ENCODE peak calls at places on chromosomes 11 and 22, in ten cellular contexts. D is pancreas; F is GM13977; Z is glutamatergic neuron; G is psoas muscle; B is nephron progenitor cell; N is GM12865; U is neural crest cell; H is lung; M is activated CD8-positive, alpha-beta T cell treated with anti-CD3 and anti-CD28 coated beads for 36 hours. X is an unnamed sample.

GRCh38 chr11:60609632-60610031 is 89.8 kb upstream of the MS4A8 start:
- DNase-seq in D (no peak), F (no peak), Z (no peak), G (no peak), B (no peak), N (peak; percentile 36), U (no peak), H (no peak), M (no peak), X (no peak)

GRCh38 chr11:66082936-66083698 is 13.0 kb downstream of the PACS1 start:
- DNase-seq in D (peak; percentile 48), F (no peak), Z (no peak), G (no peak), B (no peak), N (no peak), U (no peak), H (no peak), M (no peak), X (no peak)

GRCh38 chr22:38304526-38304925 is 12.7 kb downstream of the CSNK1E start:
- DNase-seq in D (no peak), F (no peak), Z (peak; percentile 59), G (peak; percentile 48), B (peak; percentile 21), N (no peak), U (no peak), H (no peak), M (no peak), X (no peak)

GRCh38 chr11:134404485-134405341 is 7.3 kb downstream of the B3GAT1 start:
- DNase-seq in D (no peak), F (no peak), Z (no peak), G (no peak), B (no peak), N (no peak), U (no peak), H (no peak), M (no peak), X (no peak)

GRCh38 chr11:104254347-104254746 is 90.4 kb upstream of the PDGFD start:
- DNase-seq in D (peak; percentile 39), F (peak; percentile 8), Z (peak; percentile 68), G (peak; percentile 11), B (peak; percentile 50), N (peak; percentile 58), U (peak; percentile 39), H (no peak), M (peak; percentile 44), X (peak; percentile 77)

GRCh38 chr22:19891350-19892248 is 36.9 kb upstream of the GNB1L start:
- DNase-seq in D (no peak), F (peak; percentile 92), Z (no peak), G (no peak), B (no peak), N (peak; percentile 58), U (no peak), H (no peak), M (peak; percentile 96), X (peak; percentile 65)

GRCh38 chr11:20131744-20132666 is 28.3 kb downstream of the DBX1 start:
- DNase-seq in D (peak; percentile 66), F (peak; percentile 46), Z (peak; percentile 79), G (peak; percentile 43), B (peak; percentile 72), N (peak; percentile 43), U (peak; percentile 67), H (peak; percentile 58), M (peak; percentile 63), X (peak; percentile 67)

GRCh38 chr11:124676386-124676785 is 2.7 kb downstream of the SPA17 start:
- DNase-seq in D (no peak), F (no peak), Z (no peak), G (no peak), B (no peak), N (no peak), U (no peak), H (peak; percentile 58), M (no peak), X (no peak)

GRCh38 chr11:67670316-67671210 is 3.9 kb downstream of the ALDH3B2 start:
- DNase-seq in D (no peak), F (no peak), Z (no peak), G (no peak), B (no peak), N (no peak), U (no peak), H (no peak), M (no peak), X (no peak)

GRCh38 chr11:61082931-61083531 is 19.3 kb upstream of the CD5 start:
- DNase-seq in D (no peak), F (no peak), Z (no peak), G (no peak), B (no peak), N (no peak), U (no peak), H (no peak), M (peak; percentile 74), X (no peak)

GRCh38 chr22:24451162-24451561 is 23.8 kb downstream of the ADORA2A start:
- DNase-seq in D (no peak), F (no peak), Z (no peak), G (no peak), B (no peak), N (no peak), U (no peak), H (no peak), M (no peak), X (no peak)

GRCh38 chr11:116724813-116725212 is 48.0 kb downstream of the BUD13 start:
- DNase-seq in D (no peak), F (no peak), Z (no peak), G (no peak), B (no peak), N (no peak), U (no peak), H (no peak), M (no peak), X (no peak)

GRCh38 chr22:44586337-44586990 is 88.4 kb upstream of the RTL6 start:
- DNase-seq in D (no peak), F (no peak), Z (no peak), G (no peak), B (no peak), N (no peak), U (no peak), H (no peak), M (no peak), X (no peak)

GRCh38 chr11:86574493-86575207 is 97.8 kb downstream of the ME3 start:
- DNase-seq in D (no peak), F (no peak), Z (no peak), G (no peak), B (no peak), N (no peak), U (no peak), H (no peak), M (no peak), X (no peak)

GRCh38 chr11:17554487-17554886 is 7.4 kb downstream of the OTOG start:
- DNase-seq in D (no peak), F (no peak), Z (no peak), G (no peak), B (no peak), N (no peak), U (no peak), H (no peak), M (peak; percentile 13), X (no peak)

GRCh38 chr11:3010521-3011275 is 18.6 kb upstream of the NAP1L4 start:
- DNase-seq in D (no peak), F (no peak), Z (no peak), G (no peak), B (no peak), N (no peak), U (no peak), H (no peak), M (no peak), X (no peak)

GRCh38 chr22:25485626-25486545 is 78.6 kb upstream of the GRK3 start:
- DNase-seq in D (no peak), F (peak; percentile 34), Z (no peak), G (no peak), B (no peak), N (peak; percentile 37), U (no peak), H (no peak), M (peak; percentile 83), X (no peak)

GRCh38 chr11:62602141-62603071 is 741 bp upstream of the MTA2 start:
- DNase-seq in D (peak; percentile 82), F (peak; percentile 59), Z (peak; percentile 66), G (peak; percentile 64), B (peak; percentile 53), N (no peak), U (peak; percentile 26), H (peak; percentile 77), M (peak; percentile 19), X (peak; percentile 47)

DNA sequence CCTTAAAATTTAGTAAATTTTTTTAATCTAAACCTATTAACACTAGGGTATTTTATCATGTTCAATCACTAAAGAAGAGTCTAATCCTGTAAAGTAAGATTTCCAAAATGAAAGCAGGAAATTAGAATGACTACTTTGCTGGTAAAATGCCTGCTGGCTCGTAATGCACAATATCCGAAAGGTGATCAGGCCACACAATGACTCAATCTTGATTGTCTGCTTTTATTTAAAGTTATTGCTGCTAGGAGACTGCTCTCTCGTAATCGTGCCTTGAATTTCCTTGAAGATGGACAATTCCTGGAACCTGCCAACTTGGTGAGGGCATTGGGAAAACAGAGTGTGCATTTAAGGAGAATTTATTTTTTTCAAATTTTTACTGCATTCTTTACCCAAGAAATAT is 1786.5 kb upstream of the RAG2 start:
- DNase-seq in D (no peak), F (no peak), Z (no peak), G (no peak), B (no peak), N (no peak), U (no peak), H (no peak), M (no peak), X (no peak)
- TF ChIP-seq CTCF in D (no peak), F (no peak), Z (no peak), G (no peak), B (no peak), N (no peak), U (no peak), H (no peak), M (no peak), X (no peak)

GRCh38 chr22:30327864-30328345 is 1.2 kb upstream of the TBC1D10A start:
- DNase-seq in D (peak; percentile 46), F (no peak), Z (no peak), G (no peak), B (no peak), N (no peak), U (no peak), H (no peak), M (no peak), X (no peak)
- TF ChIP-seq CTCF in D (no peak), F (peak; percentile 18), Z (no peak), G (no peak), B (no peak), N (no peak), U (peak; percentile 49), H (no peak), M (no peak), X (no peak)

GRCh38 chr11:119999220-119999619 is 138.7 kb downstream of the TRIM29 start:
- DNase-seq in D (no peak), F (no peak), Z (no peak), G (no peak), B (no peak), N (peak; percentile 12), U (no peak), H (no peak), M (no peak), X (no peak)
- TF ChIP-seq CTCF in D (no peak), F (no peak), Z (no peak), G (no peak), B (no peak), N (peak; percentile 19), U (peak; percentile 30), H (no peak), M (no peak), X (no peak)

DNA sequence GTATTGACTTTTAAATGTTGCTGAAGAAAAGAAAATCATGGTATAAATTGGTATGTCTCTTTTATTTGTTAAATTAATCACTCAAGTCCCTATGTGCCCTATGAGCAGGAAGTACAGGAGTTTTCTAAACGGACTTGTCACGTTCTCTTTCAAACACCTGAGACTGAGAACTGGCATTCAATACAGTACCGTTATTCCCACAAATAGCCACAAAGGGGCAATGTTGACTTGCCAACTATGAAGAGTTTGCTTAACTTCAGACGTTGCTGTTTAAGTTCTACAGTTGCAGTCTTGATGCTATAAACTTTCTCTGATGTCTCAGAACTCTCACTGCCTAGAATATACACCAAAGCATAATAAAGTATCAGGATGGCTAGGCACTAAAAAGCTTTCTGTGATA is 7.6 kb downstream of the OR56A1 start:
- DNase-seq in D (peak; percentile 36), F (peak; percentile 31), Z (no peak), G (no peak), B (peak; percentile 12), N (peak; percentile 49), U (no peak), H (no peak), M (peak; percentile 5), X (peak; percentile 36)
- TF ChIP-seq CTCF in D (peak; percentile 23), F (peak; percentile 49), Z (no peak), G (peak; percentile 46), B (peak; percentile 59), N (peak; percentile 49), U (peak; percentile 70), H (peak; percentile 47), M (peak; percentile 44), X (peak; percentile 24)